ENCODE peak calls at places on chromosome 16, in ten cellular contexts. U is C1 segment of cervical spinal cord, X is activated gamma-delta T cell treated with Interleukin-2 at 50 U/mL for 16 hours, K is NCI-H1092 treated with DMSO at 0.1 percent for 48 hours, M is NCI-H2029, F is EL, H is cardiac fibroblast, P is neural progenitor cell, R is activated T-cell treated with anti-CD3 and anti-CD28 coated beads for 1 hour, V is myocyte. I is an unnamed sample.

GRCh38 chr16:11669380-11670146 is 1.3 kb downstream of the SNN start:
- DNase-seq in U (peak; percentile 63), X (no peak), K (no peak), M (no peak), F (peak; percentile 24), H (peak; percentile 38), P (no peak), R (no peak), V (peak; percentile 22), I (peak; percentile 43)

GRCh38 chr16:65618931-65619330 is 497.1 kb upstream of the CDH11 start:
- DNase-seq in U (no peak), X (no peak), K (no peak), M (no peak), F (no peak), H (peak; percentile 20), P (no peak), R (no peak), V (no peak), I (no peak)

GRCh38 chr16:68324780-68325357 is 14.1 kb downstream of the PRMT7 start:
- DNase-seq in U (no peak), X (no peak), K (no peak), M (no peak), F (no peak), H (no peak), P (no peak), R (no peak), V (no peak), I (no peak)

GRCh38 chr16:11677959-11678881 is 10.0 kb downstream of the SNN start:
- DNase-seq in U (peak; percentile 19), X (no peak), K (no peak), M (no peak), F (no peak), H (no peak), P (no peak), R (no peak), V (peak; percentile 37), I (no peak)

GRCh38 chr16:11112723-11113348 is 143.2 kb downstream of the SOCS1 start:
- DNase-seq in U (no peak), X (no peak), K (peak; percentile 72), M (peak; percentile 72), F (no peak), H (no peak), P (no peak), R (no peak), V (no peak), I (no peak)

GRCh38 chr16:57091990-57092785 is at the start of gene CPNE2:
- DNase-seq in U (peak; percentile 73), X (no peak), K (peak; percentile 39), M (no peak), F (peak; percentile 69), H (peak; percentile 56), P (peak; percentile 83), R (no peak), V (peak; percentile 61), I (peak; percentile 63)

GRCh38 chr16:59543641-59544040 is 809.5 kb upstream of the GOT2 start:
- DNase-seq in U (no peak), X (no peak), K (no peak), M (no peak), F (peak; percentile 81), H (no peak), P (no peak), R (no peak), V (peak; percentile 75), I (no peak)

GRCh38 chr16:87056083-87056482 is 261.1 kb downstream of the C16orf95 start:
- DNase-seq in U (no peak), X (no peak), K (no peak), M (no peak), F (peak; percentile 21), H (peak; percentile 47), P (no peak), R (no peak), V (peak; percentile 28), I (peak; percentile 33)

GRCh38 chr16:57801098-57801855 is 1.0 kb downstream of the KIFC3 start:
- DNase-seq in U (no peak), X (no peak), K (peak; percentile 16), M (no peak), F (peak; percentile 88), H (peak; percentile 70), P (peak; percentile 35), R (no peak), V (peak; percentile 68), I (peak; percentile 83)

GRCh38 chr16:6966925-6967324 is 365.7 kb upstream of the RBFOX1 start:
- DNase-seq in U (no peak), X (no peak), K (no peak), M (no peak), F (no peak), H (no peak), P (no peak), R (no peak), V (no peak), I (no peak)

GRCh38 chr16:55389426-55390073 is 65.5 kb downstream of the IRX6 start:
- DNase-seq in U (peak; percentile 21), X (no peak), K (peak; percentile 63), M (peak; percentile 84), F (no peak), H (no peak), P (no peak), R (no peak), V (no peak), I (no peak)

GRCh38 chr16:29678691-29679267 is at the start of gene QPRT:
- DNase-seq in U (peak; percentile 60), X (no peak), K (no peak), M (no peak), F (peak; percentile 62), H (peak; percentile 83), P (peak; percentile 87), R (no peak), V (peak; percentile 73), I (peak; percentile 50)

GRCh38 chr16:46974352-46974751 is 878 bp upstream of the DNAJA2 start:
- DNase-seq in U (no peak), X (no peak), K (no peak), M (no peak), F (no peak), H (no peak), P (peak; percentile 13), R (no peak), V (peak; percentile 8), I (no peak)

GRCh38 chr16:15507299-15507958 is 73.0 kb downstream of the BMERB1 start:
- DNase-seq in U (peak; percentile 14), X (no peak), K (no peak), M (no peak), F (peak; percentile 42), H (peak; percentile 69), P (no peak), R (no peak), V (peak; percentile 80), I (peak; percentile 86)

GRCh38 chr16:259814-260253 is 15.9 kb downstream of the RGS11 start:
- DNase-seq in U (no peak), X (no peak), K (no peak), M (no peak), F (no peak), H (no peak), P (no peak), R (no peak), V (no peak), I (no peak)

GRCh38 chr16:15874745-15875314 is 13.6 kb downstream of the CEP20 start:
- DNase-seq in U (peak; percentile 39), X (no peak), K (peak; percentile 5), M (no peak), F (peak; percentile 56), H (peak; percentile 84), P (peak; percentile 70), R (no peak), V (peak; percentile 75), I (peak; percentile 63)

GRCh38 chr16:87186440-87186839 is 130.8 kb downstream of the C16orf95 start:
- DNase-seq in U (no peak), X (no peak), K (no peak), M (no peak), F (no peak), H (no peak), P (peak; percentile 56), R (no peak), V (no peak), I (no peak)

GRCh38 chr16:73228649-73229048 is 180.7 kb upstream of the ZFHX3 start:
- DNase-seq in U (no peak), X (no peak), K (no peak), M (no peak), F (peak; percentile 79), H (peak; percentile 90), P (no peak), R (no peak), V (peak; percentile 55), I (peak; percentile 26)

GRCh38 chr16:2963611-2964415 is at the start of gene KREMEN2:
- DNase-seq in U (no peak), X (no peak), K (no peak), M (no peak), F (peak; percentile 50), H (no peak), P (peak; percentile 79), R (no peak), V (peak; percentile 82), I (no peak)

GRCh38 chr16:11688520-11688886 is 20.2 kb downstream of the SNN start:
- DNase-seq in U (no peak), X (no peak), K (no peak), M (no peak), F (no peak), H (no peak), P (no peak), R (no peak), V (no peak), I (no peak)

GRCh38 chr16:8959921-8960787 is 3.6 kb downstream of the USP7 start:
- DNase-seq in U (no peak), X (no peak), K (no peak), M (no peak), F (peak; percentile 14), H (peak; percentile 41), P (peak; percentile 50), R (no peak), V (peak; percentile 27), I (no peak)

GRCh38 chr16:10879681-10880589 is 2.9 kb downstream of the CIITA start:
- DNase-seq in U (no peak), X (no peak), K (no peak), M (no peak), F (no peak), H (no peak), P (no peak), R (no peak), V (no peak), I (no peak)

GRCh38 chr16:56631832-56632159 is 663 bp upstream of the MT1M start:
- DNase-seq in U (no peak), X (no peak), K (no peak), M (no peak), F (no peak), H (no peak), P (no peak), R (no peak), V (no peak), I (no peak)

GRCh38 chr16:67387479-67388079 is 5.7 kb downstream of the TPPP3 start:
- DNase-seq in U (no peak), X (no peak), K (no peak), M (no peak), F (no peak), H (no peak), P (no peak), R (no peak), V (no peak), I (no peak)

GRCh38 chr16:74774223-74775139 is at the start of gene FA2H:
- DNase-seq in U (peak; percentile 90), X (peak; percentile 51), K (peak; percentile 76), M (peak; percentile 65), F (peak; percentile 64), H (peak; percentile 18), P (peak; percentile 93), R (peak; percentile 35), V (peak; percentile 14), I (peak; percentile 38)

GRCh38 chr16:85784813-85785212 is 14.5 kb downstream of the EMC8 start:
- DNase-seq in U (no peak), X (no peak), K (no peak), M (no peak), F (no peak), H (no peak), P (no peak), R (no peak), V (no peak), I (no peak)

GRCh38 chr16:4847774-4848587 is 700 bp downstream of the UBN1 start:
- DNase-seq in U (peak; percentile 17), X (peak; percentile 31), K (no peak), M (peak; percentile 6), F (peak; percentile 68), H (peak; percentile 73), P (peak; percentile 75), R (peak; percentile 17), V (peak; percentile 73), I (peak; percentile 48)

GRCh38 chr16:2496223-2497115 is 17.3 kb upstream of the ATP6V0C start:
- DNase-seq in U (no peak), X (no peak), K (no peak), M (no peak), F (no peak), H (no peak), P (no peak), R (no peak), V (no peak), I (no peak)

I was measured in AG08395.